ENCODE peak calls at places on chromosome 15, in six cellular contexts. One of them, this sample, is unnamed.

GRCh38 chr15:39399600-39399999 is 181.3 kb upstream of the THBS1 start:
- DNase-seq in fibroblast of pulmonary artery: no peak
- DNase-seq in HFF-Myc: no peak
- DNase-seq in IMR-90: no peak
- DNase-seq in ovary: no peak
- DNase-seq in breast epithelium: no peak
- DNase-seq in this sample: no peak

GRCh38 chr15:66253643-66254363 is at the start of gene MEGF11:
- DNase-seq in fibroblast of pulmonary artery: peak
- DNase-seq in HFF-Myc: no peak
- DNase-seq in IMR-90: peak
- DNase-seq in ovary: peak
- DNase-seq in breast epithelium: no peak
- DNase-seq in this sample: peak

GRCh38 chr15:97196066-97197027 is 764.2 kb upstream of the ARRDC4 start:
- DNase-seq in fibroblast of pulmonary artery: no peak
- DNase-seq in HFF-Myc: no peak
- DNase-seq in IMR-90: no peak
- DNase-seq in ovary: no peak
- DNase-seq in breast epithelium: no peak
- DNase-seq in this sample: no peak

GRCh38 chr15:65587094-65587493 is 23.8 kb downstream of the INTS14 start:
- DNase-seq in fibroblast of pulmonary artery: no peak
- DNase-seq in HFF-Myc: no peak
- DNase-seq in IMR-90: no peak
- DNase-seq in ovary: no peak
- DNase-seq in breast epithelium: no peak
- DNase-seq in this sample: no peak

GRCh38 chr15:74808840-74809229 is 3.8 kb upstream of the LMAN1L start:
- DNase-seq in fibroblast of pulmonary artery: no peak
- DNase-seq in HFF-Myc: no peak
- DNase-seq in IMR-90: no peak
- DNase-seq in ovary: no peak
- DNase-seq in breast epithelium: no peak
- DNase-seq in this sample: no peak

GRCh38 chr15:65512807-65513416 is 4.6 kb downstream of the DPP8 start:
- DNase-seq in fibroblast of pulmonary artery: peak
- DNase-seq in HFF-Myc: no peak
- DNase-seq in IMR-90: no peak
- DNase-seq in ovary: peak
- DNase-seq in breast epithelium: no peak
- DNase-seq in this sample: peak

GRCh38 chr15:93060336-93061248 is 28.4 kb downstream of the RGMA start:
- DNase-seq in fibroblast of pulmonary artery: no peak
- DNase-seq in HFF-Myc: no peak
- DNase-seq in IMR-90: no peak
- DNase-seq in ovary: no peak
- DNase-seq in breast epithelium: no peak
- DNase-seq in this sample: no peak

GRCh38 chr15:75573001-75573400 is 6.1 kb downstream of the PTPN9 start:
- DNase-seq in fibroblast of pulmonary artery: peak
- DNase-seq in HFF-Myc: no peak
- DNase-seq in IMR-90: peak
- DNase-seq in ovary: no peak
- DNase-seq in breast epithelium: no peak
- DNase-seq in this sample: peak

GRCh38 chr15:34442891-34443290 is 5.3 kb upstream of the GOLGA8A start:
- DNase-seq in fibroblast of pulmonary artery: no peak
- DNase-seq in HFF-Myc: no peak
- DNase-seq in IMR-90: no peak
- DNase-seq in ovary: no peak
- DNase-seq in breast epithelium: no peak
- DNase-seq in this sample: no peak

GRCh38 chr15:73985101-73985873 is 6.8 kb downstream of the STOML1 start:
- DNase-seq in fibroblast of pulmonary artery: no peak
- DNase-seq in HFF-Myc: peak
- DNase-seq in IMR-90: peak
- DNase-seq in ovary: no peak
- DNase-seq in breast epithelium: no peak
- DNase-seq in this sample: peak

GRCh38 chr15:56568466-56569167 is 103.7 kb upstream of the MNS1 start:
- DNase-seq in fibroblast of pulmonary artery: no peak
- DNase-seq in HFF-Myc: no peak
- DNase-seq in IMR-90: no peak
- DNase-seq in ovary: no peak
- DNase-seq in breast epithelium: no peak
- DNase-seq in this sample: no peak

GRCh38 chr15:74964794-74965193 is 8.2 kb upstream of the RPP25 start:
- DNase-seq in fibroblast of pulmonary artery: peak
- DNase-seq in HFF-Myc: no peak
- DNase-seq in IMR-90: peak
- DNase-seq in ovary: no peak
- DNase-seq in breast epithelium: no peak
- DNase-seq in this sample: no peak

GRCh38 chr15:38588672-38589071 is 24.1 kb upstream of the RASGRP1 start:
- DNase-seq in fibroblast of pulmonary artery: no peak
- DNase-seq in HFF-Myc: no peak
- DNase-seq in IMR-90: no peak
- DNase-seq in ovary: no peak
- DNase-seq in breast epithelium: no peak
- DNase-seq in this sample: peak

GRCh38 chr15:45919806-45920205 is 285.0 kb downstream of the SQOR start:
- DNase-seq in fibroblast of pulmonary artery: peak
- DNase-seq in HFF-Myc: peak
- DNase-seq in IMR-90: peak
- DNase-seq in ovary: no peak
- DNase-seq in breast epithelium: no peak
- DNase-seq in this sample: no peak

GRCh38 chr15:22895465-22896190 is 57.2 kb downstream of the NIPA2 start:
- DNase-seq in fibroblast of pulmonary artery: peak
- DNase-seq in HFF-Myc: no peak
- DNase-seq in IMR-90: peak
- DNase-seq in ovary: no peak
- DNase-seq in breast epithelium: peak
- DNase-seq in this sample: peak

GRCh38 chr15:29103825-29104565 is 165.6 kb downstream of the NSMCE3 start:
- DNase-seq in fibroblast of pulmonary artery: peak
- DNase-seq in HFF-Myc: peak
- DNase-seq in IMR-90: peak
- DNase-seq in ovary: peak
- DNase-seq in breast epithelium: no peak
- DNase-seq in this sample: peak

GRCh38 chr15:74270854-74271520 is 34.9 kb downstream of the CCDC33 start:
- DNase-seq in fibroblast of pulmonary artery: no peak
- DNase-seq in HFF-Myc: no peak
- DNase-seq in IMR-90: no peak
- DNase-seq in ovary: no peak
- DNase-seq in breast epithelium: no peak
- DNase-seq in this sample: no peak

GRCh38 chr15:58588096-58588495 is 156.3 kb downstream of the LIPC start:
- DNase-seq in fibroblast of pulmonary artery: no peak
- DNase-seq in HFF-Myc: no peak
- DNase-seq in IMR-90: no peak
- DNase-seq in ovary: no peak
- DNase-seq in breast epithelium: no peak
- DNase-seq in this sample: no peak

GRCh38 chr15:75307778-75308390 is 25.2 kb downstream of the GOLGA6D start:
- DNase-seq in fibroblast of pulmonary artery: peak
- DNase-seq in HFF-Myc: peak
- DNase-seq in IMR-90: no peak
- DNase-seq in ovary: no peak
- DNase-seq in breast epithelium: no peak
- DNase-seq in this sample: peak

GRCh38 chr15:51450001-51450400 is 108.5 kb downstream of the GLDN start:
- DNase-seq in fibroblast of pulmonary artery: peak
- DNase-seq in HFF-Myc: no peak
- DNase-seq in IMR-90: no peak
- DNase-seq in ovary: no peak
- DNase-seq in breast epithelium: no peak
- DNase-seq in this sample: no peak

GRCh38 chr15:45180201-45180600 is 7.6 kb downstream of the SHF start:
- DNase-seq in fibroblast of pulmonary artery: no peak
- DNase-seq in HFF-Myc: no peak
- DNase-seq in IMR-90: no peak
- DNase-seq in ovary: no peak
- DNase-seq in breast epithelium: no peak
- DNase-seq in this sample: no peak

GRCh38 chr15:85606721-85607120 is 188.0 kb downstream of the KLHL25 start:
- DNase-seq in fibroblast of pulmonary artery: no peak
- DNase-seq in HFF-Myc: no peak
- DNase-seq in IMR-90: no peak
- DNase-seq in ovary: no peak
- DNase-seq in breast epithelium: no peak
- DNase-seq in this sample: no peak

GRCh38 chr15:74788042-74788715 is 6.3 kb downstream of the CSK start:
- DNase-seq in fibroblast of pulmonary artery: no peak
- DNase-seq in HFF-Myc: no peak
- DNase-seq in IMR-90: no peak
- DNase-seq in ovary: no peak
- DNase-seq in breast epithelium: no peak
- DNase-seq in this sample: no peak

GRCh38 chr15:90184786-90185704 is 16.1 kb upstream of the SEMA4B start:
- DNase-seq in fibroblast of pulmonary artery: no peak
- DNase-seq in HFF-Myc: no peak
- DNase-seq in IMR-90: no peak
- DNase-seq in ovary: peak
- DNase-seq in breast epithelium: peak
- DNase-seq in this sample: no peak

GRCh38 chr15:74322558-74323180 is 44.8 kb downstream of the CYP11A1 start:
- DNase-seq in fibroblast of pulmonary artery: peak
- DNase-seq in HFF-Myc: no peak
- DNase-seq in IMR-90: peak
- DNase-seq in ovary: peak
- DNase-seq in breast epithelium: peak
- DNase-seq in this sample: peak

GRCh38 chr15:28977377-28978010 is 91.7 kb downstream of the APBA2 start:
- DNase-seq in fibroblast of pulmonary artery: peak
- DNase-seq in HFF-Myc: peak
- DNase-seq in IMR-90: peak
- DNase-seq in ovary: no peak
- DNase-seq in breast epithelium: no peak
- DNase-seq in this sample: peak

GRCh38 chr15:27714675-27715074 is 384.4 kb downstream of the OCA2 start:
- DNase-seq in fibroblast of pulmonary artery: no peak
- DNase-seq in HFF-Myc: no peak
- DNase-seq in IMR-90: no peak
- DNase-seq in ovary: no peak
- DNase-seq in breast epithelium: no peak
- DNase-seq in this sample: no peak

GRCh38 chr15:80999623-81000036 is 1.1 kb upstream of the TLNRD1 start:
- DNase-seq in fibroblast of pulmonary artery: no peak
- DNase-seq in HFF-Myc: no peak
- DNase-seq in IMR-90: no peak
- DNase-seq in ovary: no peak
- DNase-seq in breast epithelium: peak
- DNase-seq in this sample: no peak

GRCh38 chr15:78479650-78480049 is 27.7 kb upstream of the HYKK start:
- DNase-seq in fibroblast of pulmonary artery: no peak
- DNase-seq in HFF-Myc: no peak
- DNase-seq in IMR-90: no peak
- DNase-seq in ovary: no peak
- DNase-seq in breast epithelium: no peak
- DNase-seq in this sample: no peak
- TF ChIP-seq CTCF in fibroblast of pulmonary artery: no peak
- TF ChIP-seq CTCF in HFF-Myc: no peak
- TF ChIP-seq CTCF in IMR-90: no peak
- TF ChIP-seq CTCF in ovary: no peak
- TF ChIP-seq CTCF in breast epithelium: no peak
- TF ChIP-seq CTCF in this sample: no peak

DNA sequence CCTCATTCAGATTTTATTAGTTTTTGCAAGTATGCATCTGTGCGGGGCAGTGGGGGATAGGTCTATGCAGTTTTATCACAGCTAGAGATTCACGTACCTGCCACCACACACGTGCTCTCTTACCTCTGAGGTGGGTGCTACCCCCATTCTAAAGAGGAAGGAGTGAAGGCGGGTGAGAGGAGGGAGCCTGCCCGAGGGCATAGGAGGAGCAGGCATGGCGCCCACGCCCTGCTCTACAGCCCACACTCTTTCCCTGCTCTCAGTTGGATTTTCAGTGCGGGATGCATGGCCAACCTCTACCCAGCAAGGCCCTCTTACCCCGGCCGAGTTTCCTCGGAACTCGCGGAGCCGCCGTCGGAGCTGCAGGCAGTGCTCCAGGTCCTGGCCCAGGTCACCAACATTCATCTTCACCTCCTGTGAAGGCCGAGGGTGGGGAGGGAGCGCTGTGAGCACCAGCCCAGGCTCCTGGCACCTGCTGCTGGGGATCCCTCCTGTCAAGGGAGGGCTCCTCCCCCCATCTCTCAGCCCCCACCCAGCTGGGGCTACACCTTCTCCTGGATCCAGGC is 26.9 kb downstream of the PLA2G4B start:
- DNase-seq in fibroblast of pulmonary artery: no peak
- DNase-seq in HFF-Myc: no peak
- DNase-seq in IMR-90: no peak
- DNase-seq in ovary: no peak
- DNase-seq in breast epithelium: no peak
- DNase-seq in this sample: no peak
- H3K4me3 ChIP-seq in fibroblast of pulmonary artery: no peak
- H3K4me3 ChIP-seq in HFF-Myc: no peak
- H3K4me3 ChIP-seq in IMR-90: no peak
- H3K4me3 ChIP-seq in ovary: no peak
- H3K4me3 ChIP-seq in breast epithelium: no peak
- H3K4me3 ChIP-seq in this sample: no peak

GRCh38 chr15:98658831-98659699 is 10.7 kb downstream of the IGF1R start:
- DNase-seq in fibroblast of pulmonary artery: peak
- DNase-seq in HFF-Myc: no peak
- DNase-seq in IMR-90: peak
- DNase-seq in ovary: peak
- DNase-seq in breast epithelium: no peak
- DNase-seq in this sample: peak
- TF ChIP-seq CTCF in fibroblast of pulmonary artery: peak
- TF ChIP-seq CTCF in HFF-Myc: peak
- TF ChIP-seq CTCF in IMR-90: peak
- TF ChIP-seq CTCF in ovary: peak
- TF ChIP-seq CTCF in breast epithelium: peak
- TF ChIP-seq CTCF in this sample: peak

DNA sequence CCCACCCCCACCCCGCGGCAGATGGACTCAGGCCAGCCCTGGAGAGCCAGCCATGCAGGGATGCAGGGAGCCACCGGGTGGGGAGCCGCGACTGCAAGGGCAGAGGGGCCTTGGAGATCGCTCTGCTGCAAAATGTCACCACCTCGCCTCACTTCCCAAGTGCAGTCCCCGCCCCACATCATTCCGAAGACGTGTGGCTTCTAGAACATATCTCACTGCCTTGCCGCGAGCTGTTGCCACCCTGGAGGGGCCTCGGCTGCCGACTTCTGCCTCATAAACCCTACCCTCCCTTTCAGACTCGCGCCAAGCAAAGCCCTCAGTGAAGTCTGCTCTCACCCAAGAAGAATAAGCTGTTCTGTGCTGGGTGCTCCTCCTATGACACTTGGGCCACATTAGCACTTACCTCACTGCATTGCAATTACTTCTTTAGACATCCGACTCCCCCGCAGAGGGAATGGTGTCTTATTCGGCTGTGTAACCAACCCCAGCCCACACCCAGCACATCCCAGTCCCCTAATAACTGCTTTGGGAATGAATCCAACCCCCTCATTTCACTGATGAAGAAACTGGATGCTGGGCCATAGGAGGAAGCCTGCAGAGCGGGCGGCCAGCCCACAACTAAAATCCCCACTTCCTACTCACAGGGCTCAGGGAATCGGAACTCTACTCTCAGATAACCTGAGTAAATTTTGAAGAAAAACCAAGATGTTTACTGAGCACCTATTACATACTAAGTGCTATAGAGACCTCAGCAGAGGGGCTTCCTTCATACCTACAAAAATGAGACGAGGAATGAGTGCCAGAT is 8.6 kb downstream of the TLE3 start:
- DNase-seq in fibroblast of pulmonary artery: peak
- DNase-seq in HFF-Myc: no peak
- DNase-seq in IMR-90: peak
- DNase-seq in ovary: no peak
- DNase-seq in breast epithelium: no peak
- DNase-seq in this sample: no peak
- H3K4me3 ChIP-seq in fibroblast of pulmonary artery: no peak
- H3K4me3 ChIP-seq in HFF-Myc: no peak
- H3K4me3 ChIP-seq in IMR-90: no peak
- H3K4me3 ChIP-seq in ovary: no peak
- H3K4me3 ChIP-seq in breast epithelium: no peak
- H3K4me3 ChIP-seq in this sample: no peak